ENCODE peak calls at places on chromosomes 6 and 20, in four cellular contexts. E is cardiac septum; J is HTR-8/SVneo; P is naive thymus-derived CD8-positive, alpha-beta T cell. A is an unnamed sample.

GRCh38 chr6:45377041-45377554 is 636 bp downstream of the SUPT3H start:
- DNase-seq in E (peak), J (no peak), P (no peak), A (no peak)

GRCh38 chr6:107523054-107523791 is 33.3 kb downstream of the SOBP start:
- DNase-seq in E (no peak), J (no peak), P (no peak), A (no peak)

GRCh38 chr6:6973721-6974120 is 134.0 kb upstream of the RREB1 start:
- DNase-seq in E (no peak), J (no peak), P (no peak), A (no peak)

GRCh38 chr6:33313709-33314514 is at the start of gene TAPBP:
- DNase-seq in E (peak), J (no peak), P (peak), A (no peak)

GRCh38 chr6:122043421-122043820 is 356.0 kb upstream of the HSF2 start:
- DNase-seq in E (no peak), J (no peak), P (no peak), A (no peak)

GRCh38 chr6:132219901-132220300 is 181.4 kb downstream of the MOXD1 start:
- DNase-seq in E (no peak), J (no peak), P (no peak), A (no peak)

GRCh38 chr6:154969796-154970195 is 25.3 kb upstream of the TIAM2 start:
- DNase-seq in E (peak), J (no peak), P (no peak), A (no peak)

GRCh38 chr6:75204222-75204958 is 1.5 kb downstream of the COL12A1 start:
- DNase-seq in E (peak), J (peak), P (no peak), A (peak)

GRCh38 chr6:105364243-105364642 is 38.6 kb downstream of the PREP start:
- DNase-seq in E (no peak), J (no peak), P (no peak), A (no peak)

GRCh38 chr20:17679786-17680127 is 2.3 kb downstream of the RRBP1 start:
- DNase-seq in E (no peak), J (no peak), P (no peak), A (no peak)

GRCh38 chr6:159062564-159062945 is 17.8 kb upstream of the TAGAP start:
- DNase-seq in E (no peak), J (no peak), P (peak), A (no peak)

GRCh38 chr6:107488875-107489635 is 862 bp upstream of the SOBP start:
- DNase-seq in E (peak), J (peak), P (no peak), A (no peak)

GRCh38 chr6:24768361-24768760 is 6.4 kb upstream of the GMNN start:
- DNase-seq in E (no peak), J (no peak), P (no peak), A (no peak)

GRCh38 chr6:139291813-139292619 is at the start of gene TXLNB:
- DNase-seq in E (peak), J (no peak), P (peak), A (no peak)

GRCh38 chr20:46674253-46675083 is 14.8 kb downstream of the TP53RK start:
- DNase-seq in E (no peak), J (no peak), P (no peak), A (no peak)

GRCh38 chr20:61925555-61926252 is 140.0 kb downstream of the TAF4 start:
- DNase-seq in E (no peak), J (no peak), P (no peak), A (no peak)

GRCh38 chr20:50493881-50494253 is 16.3 kb upstream of the PTPN1 start:
- DNase-seq in E (no peak), J (no peak), P (no peak), A (no peak)

GRCh38 chr20:43537921-43538854 is 20.6 kb upstream of the SGK2 start:
- DNase-seq in E (peak), J (peak), P (no peak), A (peak)

GRCh38 chr6:146543211-146543939 is at the start of gene RAB32:
- DNase-seq in E (peak), J (peak), P (no peak), A (no peak)

GRCh38 chr6:18155864-18156396 is 708 bp downstream of the KDM1B start:
- DNase-seq in E (peak), J (peak), P (no peak), A (peak)

GRCh38 chr6:31907158-31907813 is 5.4 kb upstream of the ZBTB12 start:
- DNase-seq in E (no peak), J (no peak), P (no peak), A (no peak)

GRCh38 chr20:59680148-59680650 is 75.9 kb downstream of the PHACTR3 start:
- DNase-seq in E (no peak), J (no peak), P (no peak), A (no peak)

GRCh38 chr20:47191074-47191673 is 165.3 kb downstream of the ZMYND8 start:
- DNase-seq in E (no peak), J (peak), P (no peak), A (no peak)